ENCODE peak calls at places on chromosomes 4 and X, in seven cellular contexts. N is lower lobe of right lung, Z is astrocyte, T is cardiac muscle cell, E is dorsolateral prefrontal cortex, V is AG10803, P is GM06990. F is an unnamed sample.

GRCh38 chr4:184347251-184348239 is 126.8 kb downstream of the IRF2 start:
- DNase-seq in N (peak), Z (peak), T (peak), E (no peak), V (peak), P (peak), F (no peak)

GRCh38 chr4:141853091-141853734 is 216.8 kb downstream of the IL15 start:
- DNase-seq in N (no peak), Z (no peak), T (no peak), E (no peak), V (peak), P (no peak), F (no peak)

GRCh38 chr4:60403986-60404385 is 796.1 kb upstream of the ADGRL3 start:
- DNase-seq in N (no peak), Z (no peak), T (no peak), E (no peak), V (no peak), P (no peak), F (no peak)

GRCh38 chr4:8618961-8619720 is 26.6 kb downstream of the CPZ start:
- DNase-seq in N (no peak), Z (no peak), T (no peak), E (no peak), V (no peak), P (no peak), F (no peak)

GRCh38 chr4:128871948-128872347 is 62.4 kb downstream of the JADE1 start:
- DNase-seq in N (no peak), Z (peak), T (peak), E (no peak), V (peak), P (no peak), F (no peak)

GRCh38 chr4:151489462-151490203 is 80.7 kb downstream of the FHIP1A start:
- DNase-seq in N (peak), Z (no peak), T (no peak), E (no peak), V (no peak), P (no peak), F (no peak)

GRCh38 chr4:172871381-172871780 is 297.2 kb upstream of the GALNT7 start:
- DNase-seq in N (no peak), Z (no peak), T (no peak), E (no peak), V (no peak), P (no peak), F (no peak)

GRCh38 chrX:69051901-69052300 is 113.4 kb downstream of the PJA1 start:
- DNase-seq in N (no peak), Z (no peak), T (no peak), E (no peak), V (no peak), P (no peak), F (no peak)

GRCh38 chrX:43448688-43449087 is 207.4 kb upstream of the MAOA start:
- DNase-seq in N (no peak), Z (no peak), T (no peak), E (no peak), V (no peak), P (no peak), F (no peak)

GRCh38 chr4:168645933-168646768 is 149.3 kb downstream of the PALLD start:
- DNase-seq in N (no peak), Z (no peak), T (no peak), E (peak), V (no peak), P (no peak), F (no peak)

GRCh38 chr4:17166954-17167353 is 268.5 kb upstream of the LDB2 start:
- DNase-seq in N (no peak), Z (peak), T (peak), E (no peak), V (no peak), P (no peak), F (no peak)

DNA sequence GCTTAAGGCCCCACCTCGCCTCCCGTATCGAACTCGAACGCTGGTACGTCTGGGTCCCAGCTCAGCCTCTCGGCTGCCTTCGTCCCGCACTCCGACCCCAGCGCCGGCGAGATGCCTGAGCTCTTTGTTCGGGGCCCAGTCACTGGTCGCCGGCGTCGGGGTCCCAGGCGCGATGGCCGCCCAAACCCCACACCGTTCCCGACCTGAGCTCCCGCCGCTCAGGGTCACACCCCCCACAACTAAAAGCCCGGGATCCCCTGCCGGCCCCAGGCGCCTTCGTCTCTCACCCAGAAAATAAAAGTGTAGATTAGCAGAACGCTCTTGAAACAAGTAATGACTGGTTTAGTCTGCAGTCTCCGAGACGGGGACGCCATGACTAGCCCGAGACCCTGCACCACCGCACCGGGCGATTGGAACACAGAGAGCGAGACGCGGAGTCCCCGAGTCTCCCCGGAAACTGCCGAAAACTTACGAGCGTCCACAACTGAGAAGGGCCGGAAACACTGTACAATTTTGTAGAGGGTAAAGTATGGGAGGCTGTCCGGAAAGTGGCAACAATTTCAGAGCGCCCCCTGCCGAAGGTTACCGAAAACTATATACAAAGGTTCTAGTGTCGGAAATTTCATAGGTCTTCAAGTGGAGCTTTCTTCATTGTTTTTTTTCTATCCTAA is at the start of gene TSPAN6:
- DNase-seq in N (peak), Z (peak), T (peak), E (peak), V (peak), P (peak), F (peak)
- TF ChIP-seq CTCF in N (peak), Z (peak), T (peak), E (peak), V (peak), P (peak), F (peak)

DNA sequence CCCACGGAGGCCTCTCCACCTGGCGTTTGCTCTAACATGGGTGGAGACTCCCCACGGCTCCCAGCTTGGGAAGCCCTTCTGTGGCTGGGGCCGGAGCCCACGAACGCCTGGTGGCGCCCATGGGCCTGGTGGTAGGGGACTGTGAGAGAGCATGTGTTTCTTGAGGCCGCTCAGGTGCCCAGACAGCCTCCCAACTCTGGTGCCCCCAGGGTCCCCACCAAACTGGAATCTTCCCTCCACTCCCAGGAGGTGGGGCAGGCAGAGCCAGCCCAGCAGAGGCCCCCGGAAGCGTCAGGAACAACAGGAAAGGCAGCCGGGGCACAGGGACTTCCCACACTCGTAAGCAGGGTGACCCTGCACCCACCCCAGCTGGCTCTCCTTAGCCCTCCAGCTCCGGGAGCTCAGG is 33.3 kb upstream of the FGFR3 start:
- DNase-seq in N (no peak), Z (no peak), T (no peak), E (no peak), V (no peak), P (no peak), F (no peak)
- TF ChIP-seq CTCF in N (no peak), Z (no peak), T (no peak), E (no peak), V (no peak), P (peak), F (no peak)

GRCh38 chr4:1856071-1856919 is at the start of gene LETM1:
- DNase-seq in N (peak), Z (peak), T (peak), E (peak), V (peak), P (peak), F (peak)
- TF ChIP-seq CTCF in N (peak), Z (no peak), T (no peak), E (peak), V (peak), P (peak), F (peak)

GRCh38 chr4:152727784-152728183 is 48.0 kb upstream of the TMEM154 start:
- DNase-seq in N (no peak), Z (no peak), T (no peak), E (no peak), V (no peak), P (no peak), F (no peak)
- TF ChIP-seq CTCF in N (no peak), Z (no peak), T (no peak), E (no peak), V (no peak), P (no peak), F (no peak)

GRCh38 chr4:149371021-149371420 is 444.6 kb downstream of the IQCM start:
- DNase-seq in N (no peak), Z (peak), T (peak), E (no peak), V (peak), P (no peak), F (no peak)
- TF ChIP-seq CTCF in N (peak), Z (peak), T (peak), E (no peak), V (peak), P (peak), F (peak)

DNA sequence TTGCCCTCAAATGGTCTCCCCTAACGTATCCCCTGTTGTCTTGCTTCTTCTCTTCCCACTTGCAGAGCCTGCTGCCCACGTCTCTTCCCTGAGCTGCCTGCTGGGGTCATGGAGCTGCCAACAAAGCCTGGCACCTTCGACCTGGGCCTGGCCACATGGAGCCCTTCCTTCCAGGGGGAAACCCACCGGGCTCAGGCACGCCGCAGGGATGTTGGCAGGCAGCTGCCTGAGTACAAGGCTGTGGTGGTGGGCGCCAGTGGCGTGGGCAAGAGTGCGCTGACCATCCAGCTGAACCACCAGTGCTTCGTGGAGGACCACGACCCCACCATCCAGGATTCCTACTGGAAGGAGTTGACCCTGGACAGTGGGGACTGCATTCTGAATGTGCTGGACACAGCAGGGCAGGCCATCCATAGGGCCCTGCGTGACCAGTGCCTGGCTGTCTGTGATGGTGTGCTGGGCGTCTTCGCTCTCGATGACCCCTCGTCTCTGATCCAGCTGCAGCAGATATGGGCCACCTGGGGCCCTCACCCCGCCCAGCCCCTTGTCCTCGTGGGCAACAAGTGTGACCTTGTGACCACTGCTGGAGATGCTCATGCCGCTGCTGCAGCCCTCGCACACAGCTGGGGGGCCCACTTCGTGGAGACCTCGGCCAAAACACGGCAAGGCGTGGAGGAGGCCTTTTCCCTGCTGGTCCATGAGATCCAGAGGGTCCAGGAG is 2.9 kb downstream of the ERAS start:
- DNase-seq in N (no peak), Z (no peak), T (no peak), E (no peak), V (no peak), P (no peak), F (no peak)
- TF ChIP-seq CTCF in N (no peak), Z (no peak), T (no peak), E (no peak), V (no peak), P (no peak), F (no peak)

GRCh38 chrX:47232803-47233332 is at the start of gene USP11:
- DNase-seq in N (no peak), Z (peak), T (peak), E (peak), V (peak), P (peak), F (peak)

GRCh38 chrX:47232197-47232802 is 509 bp upstream of the USP11 start:
- DNase-seq in N (no peak), Z (no peak), T (no peak), E (no peak), V (no peak), P (peak), F (no peak)

GRCh38 chrX:47233333-47234113 is 714 bp downstream of the USP11 start:
- DNase-seq in N (peak), Z (peak), T (peak), E (peak), V (peak), P (peak), F (peak)

GRCh38 chrX:47235691-47236103 is 2.9 kb downstream of the USP11 start:
- DNase-seq in N (no peak), Z (no peak), T (peak), E (no peak), V (no peak), P (no peak), F (no peak)

DNA sequence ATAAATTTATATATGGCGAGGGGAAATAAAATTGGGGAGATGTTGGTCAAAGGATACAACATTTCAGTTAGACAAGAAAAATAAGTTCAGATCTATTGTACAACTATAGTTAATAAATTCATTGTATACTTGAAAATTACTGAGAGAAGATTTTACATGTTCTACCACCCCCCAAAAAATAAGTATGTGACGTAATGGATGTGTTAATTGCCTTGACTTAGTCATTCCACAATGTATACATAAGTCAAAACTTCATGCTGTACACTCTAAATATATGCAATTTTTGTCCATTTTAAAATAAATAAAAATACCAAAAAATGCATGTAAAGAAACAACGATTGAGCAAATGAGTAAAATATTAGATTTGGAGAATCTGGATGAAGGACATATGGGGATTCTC is 1.8 kb downstream of the USP11 start:
- DNase-seq in N (no peak), Z (no peak), T (peak), E (no peak), V (no peak), P (no peak), F (no peak)
- TF ChIP-seq CTCF in N (no peak), Z (no peak), T (no peak), E (no peak), V (no peak), P (no peak), F (no peak)

GRCh38 chrX:154140742-154141141 is 3.3 kb upstream of the OPN1LW start:
- DNase-seq in N (no peak), Z (no peak), T (no peak), E (no peak), V (no peak), P (no peak), F (no peak)

GRCh38 chrX:154140206-154140605 is 3.8 kb upstream of the OPN1LW start:
- DNase-seq in N (no peak), Z (no peak), T (no peak), E (no peak), V (no peak), P (no peak), F (no peak)

GRCh38 chrX:154135458-154136229 is 8.4 kb upstream of the OPN1LW start:
- DNase-seq in N (no peak), Z (no peak), T (no peak), E (no peak), V (no peak), P (no peak), F (no peak)

GRCh38 chrX:154138857-154139256 is 5.2 kb upstream of the OPN1LW start:
- DNase-seq in N (no peak), Z (no peak), T (no peak), E (no peak), V (no peak), P (no peak), F (no peak)

DNA sequence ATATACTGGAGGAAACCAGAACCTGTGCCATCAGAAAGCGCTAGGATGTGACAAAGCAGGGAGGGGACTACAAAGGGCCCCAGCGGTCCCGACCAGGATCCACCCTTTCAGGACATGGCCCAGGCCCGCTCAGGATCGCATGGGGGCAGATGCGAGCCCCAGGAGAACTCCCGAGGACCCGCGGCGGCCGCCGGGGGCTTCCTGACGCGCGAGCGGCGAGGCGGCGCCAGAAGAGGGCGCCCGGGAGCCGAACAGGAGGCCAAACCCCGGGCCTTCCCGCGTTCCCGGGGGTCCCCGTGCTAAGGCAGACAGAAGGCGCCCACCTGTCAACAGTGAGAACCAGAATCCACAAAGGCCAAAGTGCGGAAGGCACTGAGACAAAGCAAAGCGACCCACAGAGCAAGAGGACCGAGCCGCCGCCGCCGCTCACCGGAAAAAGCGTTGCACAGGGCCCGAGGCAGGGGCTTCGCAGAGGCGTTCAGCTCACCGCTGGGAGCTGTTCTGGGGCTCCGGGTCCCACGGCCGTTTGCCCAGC is 7.3 kb upstream of the OPN1LW start:
- DNase-seq in N (peak), Z (peak), T (peak), E (peak), V (peak), P (peak), F (peak)
- TF ChIP-seq CTCF in N (peak), Z (peak), T (peak), E (peak), V (peak), P (peak), F (peak)

DNA sequence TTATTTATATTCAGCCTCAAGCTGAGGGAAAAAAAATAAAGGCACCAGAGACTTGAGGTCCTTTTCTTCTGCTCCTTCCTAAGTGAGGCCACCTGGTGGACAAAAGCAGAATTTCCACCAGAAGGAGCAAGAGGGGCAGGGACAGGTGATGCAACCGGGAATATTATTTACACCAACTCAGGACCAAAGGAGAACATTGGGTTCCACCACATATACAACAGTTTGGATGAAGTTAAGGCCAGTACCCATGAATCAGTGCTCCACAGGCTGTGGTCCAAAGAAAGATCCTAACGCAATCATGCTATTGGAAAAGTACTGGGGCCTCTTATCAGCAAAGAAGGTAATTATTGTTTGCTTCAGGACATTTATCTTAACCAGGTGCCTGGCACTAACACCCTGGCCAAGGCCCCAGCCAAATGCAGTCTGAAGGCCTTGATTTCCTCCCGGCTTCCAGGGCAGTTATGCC is 57.4 kb downstream of the TSC22D3 start:
- DNase-seq in N (peak), Z (peak), T (peak), E (peak), V (peak), P (no peak), F (peak)
- TF ChIP-seq CTCF in N (peak), Z (peak), T (peak), E (peak), V (peak), P (peak), F (peak)

GRCh38 chr4:39154009-39154408 is 28.3 kb upstream of the WDR19 start:
- DNase-seq in N (no peak), Z (no peak), T (no peak), E (no peak), V (no peak), P (no peak), F (no peak)

GRCh38 chr4:39157520-39157919 is 24.8 kb upstream of the WDR19 start:
- DNase-seq in N (no peak), Z (no peak), T (no peak), E (no peak), V (no peak), P (no peak), F (no peak)
- TF ChIP-seq CTCF in N (no peak), Z (no peak), T (no peak), E (no peak), V (no peak), P (no peak), F (no peak)